ENCODE peak calls at places on chromosome 4, in ten cellular contexts. I is fibroblast of lung; W is amygdala; E is posterior cingulate gyrus; H is iris pigment epithelial cell; R is myocyte; Q is AG09319; Y is activated naive CD8-positive, alpha-beta T cell treated with anti-CD3 and anti-CD28 coated beads, Interleukin-2, amount 50 U/mL, for 24 hours; C is neural crest cell; X is naive thymus-derived CD4-positive, alpha-beta T cell. G is an unnamed sample.

GRCh38 chr4:84920591-84920990 is 45.9 kb downstream of the WDFY3 start:
- DNase-seq in R (peak; percentile 47), I (peak; percentile 88), Q (peak; percentile 23), X (no peak), H (peak; percentile 72), C (no peak), Y (no peak), W (no peak), E (no peak), G (no peak)

GRCh38 chr4:119165767-119166166 is 30.1 kb downstream of the MYOZ2 start:
- DNase-seq in E (no peak), C (no peak), I (no peak), Q (no peak), R (no peak), H (no peak), W (no peak), Y (no peak), X (no peak), G (no peak)

GRCh38 chr4:99352602-99353580 is at the start of gene ADH1C:
- DNase-seq in H (no peak), W (no peak), Y (no peak), Q (no peak), R (no peak), C (no peak), E (no peak), I (peak; percentile 76), X (no peak), G (no peak)

GRCh38 chr4:184024637-184025036 is 119.5 kb downstream of the STOX2 start:
- DNase-seq in C (no peak), Y (no peak), X (no peak), E (no peak), I (no peak), R (no peak), W (no peak), Q (no peak), H (no peak), G (no peak)

GRCh38 chr4:154658680-154659402 is 46.4 kb upstream of the FGG start:
- DNase-seq in Y (no peak), I (no peak), H (peak; percentile 9), R (peak; percentile 6), W (no peak), C (no peak), E (no peak), X (no peak), Q (no peak), G (no peak)

GRCh38 chr4:181157647-181158046 is 1085.6 kb upstream of the TENM3 start:
- DNase-seq in W (no peak), Q (no peak), X (no peak), C (no peak), Y (no peak), H (no peak), R (no peak), E (no peak), I (no peak), G (no peak)

GRCh38 chr4:136664988-136665387 is 867.3 kb downstream of the PCDH18 start:
- DNase-seq in X (no peak), H (peak; percentile 32), I (peak; percentile 14), E (no peak), C (no peak), Q (no peak), W (no peak), R (no peak), Y (no peak), G (no peak)

GRCh38 chr4:159029481-159029880 is 73.4 kb upstream of the RAPGEF2 start:
- DNase-seq in C (no peak), H (no peak), E (no peak), W (no peak), Q (no peak), Y (no peak), R (no peak), X (no peak), I (no peak), G (no peak)

G was measured in HEK293T.